ENCODE peak calls at places on chromosomes 11 and 22, in five cellular contexts. V is right lobe of liver; Q is stimulated activated naive CD8-positive, alpha-beta T cell treated with anti-CD3 and anti-CD28 coated beads, Interleukin-15, Interleukin-2, amounts not matched to agents 100 U/mL and 50 U/mL, for 24 hours; J is activated naive CD8-positive, alpha-beta T cell treated with anti-CD3 and anti-CD28 coated beads, Interleukin-2, amount 10 ng/mL, durations not matched to agents 7 days and 5 days; U is GOT3. G is an unnamed sample.

GRCh38 chr22:17152971-17153370 is 6.1 kb downstream of the HDHD5 start:
- DNase-seq in V (no peak), Q (no peak), J (no peak), U (no peak), G (no peak)

GRCh38 chr22:42697542-42698013 is 23.1 kb downstream of the A4GALT start:
- DNase-seq in V (peak; percentile 68), Q (no peak), J (no peak), U (no peak), G (peak; percentile 93)

GRCh38 chr11:125451400-125452124 is 44.5 kb downstream of the FEZ1 start:
- DNase-seq in V (peak; percentile 35), Q (peak; percentile 23), J (no peak), U (no peak), G (peak; percentile 35)

GRCh38 chr11:42974510-42974909 is 337.3 kb upstream of the API5 start:
- DNase-seq in V (no peak), Q (no peak), J (no peak), U (no peak), G (no peak)

GRCh38 chr11:101407324-101407723 is 176.5 kb downstream of the TRPC6 start:
- DNase-seq in V (no peak), Q (no peak), J (no peak), U (no peak), G (peak; percentile 24)

GRCh38 chr11:63573881-63574855 is 11.0 kb upstream of the PLAAT2 start:
- DNase-seq in V (no peak), Q (peak; percentile 30), J (peak; percentile 51), U (no peak), G (peak; percentile 98)

GRCh38 chr22:23897320-23897719 is 3.1 kb downstream of the MIF start:
- DNase-seq in V (no peak), Q (no peak), J (no peak), U (no peak), G (no peak)

GRCh38 chr11:102733232-102733875 is 8.6 kb upstream of the MMP8 start:
- DNase-seq in V (peak; percentile 64), Q (peak; percentile 74), J (peak; percentile 54), U (no peak), G (peak; percentile 64)

GRCh38 chr11:99534812-99535211 is 514.1 kb downstream of the CNTN5 start:
- DNase-seq in V (no peak), Q (no peak), J (no peak), U (no peak), G (no peak)

GRCh38 chr11:32385998-32386397 is 49.3 kb downstream of the WT1 start:
- DNase-seq in V (no peak), Q (peak; percentile 5), J (no peak), U (no peak), G (peak; percentile 64)

GRCh38 chr11:77470504-77470903 is 3.4 kb downstream of the PAK1 start:
- DNase-seq in V (no peak), Q (no peak), J (no peak), U (no peak), G (no peak)

GRCh38 chr11:21552910-21553309 is 640.0 kb upstream of the ANO5 start:
- DNase-seq in V (no peak), Q (no peak), J (no peak), U (no peak), G (no peak)